ENCODE peak calls at places on chromosomes 1 and 21, in six cellular contexts. Y, S, N, O, X and Q are unnamed samples.

GRCh38 chr1:2510366-2511155 is 15.8 kb downstream of the PANK4 start:
- DNase-seq in Y (no peak), S (no peak), N (no peak), O (no peak), X (no peak), Q (no peak)

GRCh38 chr1:189977184-189977583 is 500.5 kb downstream of the BRINP3 start:
- DNase-seq in Y (no peak), S (no peak), N (no peak), O (no peak), X (no peak), Q (no peak)

GRCh38 chr1:203287109-203287893 is 18.0 kb upstream of the BTG2 start:
- DNase-seq in Y (no peak), S (peak; percentile 86), N (peak; percentile 74), O (peak; percentile 66), X (peak; percentile 72), Q (no peak)

GRCh38 chr1:27863552-27863943 is 8.8 kb upstream of the THEMIS2 start:
- DNase-seq in Y (no peak), S (no peak), N (no peak), O (no peak), X (no peak), Q (no peak)

GRCh38 chr1:166032901-166033371 is 133.9 kb downstream of the FAM78B start:
- DNase-seq in Y (no peak), S (no peak), N (peak; percentile 83), O (no peak), X (no peak), Q (no peak)

GRCh38 chr21:44773291-44773932 is 28.2 kb downstream of the UBE2G2 start:
- DNase-seq in Y (no peak), S (no peak), N (no peak), O (no peak), X (no peak), Q (peak; percentile 82)

GRCh38 chr21:46184625-46185555 is 631 bp upstream of the SPATC1L start:
- DNase-seq in Y (peak; percentile 70), S (peak; percentile 81), N (peak; percentile 86), O (peak; percentile 21), X (peak; percentile 42), Q (peak; percentile 83)

GRCh38 chr1:206442101-206442500 is 28.2 kb upstream of the IKBKE start:
- DNase-seq in Y (no peak), S (no peak), N (no peak), O (no peak), X (no peak), Q (no peak)

GRCh38 chr1:3315991-3316943 is 138.2 kb upstream of the ARHGEF16 start:
- DNase-seq in Y (no peak), S (no peak), N (no peak), O (no peak), X (peak; percentile 26), Q (no peak)

GRCh38 chr1:91712981-91713841 is 172.7 kb downstream of the TGFBR3 start:
- DNase-seq in Y (no peak), S (peak; percentile 56), N (no peak), O (no peak), X (no peak), Q (no peak)

GRCh38 chr1:103917771-103918170 is 168.1 kb downstream of the AMY1C start:
- DNase-seq in Y (no peak), S (no peak), N (no peak), O (no peak), X (no peak), Q (no peak)

GRCh38 chr1:159532922-159533321 is 2.9 kb downstream of the OR10J5 start:
- DNase-seq in Y (no peak), S (no peak), N (no peak), O (no peak), X (no peak), Q (no peak)

GRCh38 chr1:4494558-4494957 is 159.9 kb upstream of the AJAP1 start:
- DNase-seq in Y (no peak), S (no peak), N (peak; percentile 54), O (no peak), X (peak; percentile 18), Q (no peak)

GRCh38 chr1:9181176-9181906 is 52.4 kb upstream of the GPR157 start:
- DNase-seq in Y (no peak), S (peak; percentile 70), N (peak; percentile 94), O (peak; percentile 46), X (peak; percentile 59), Q (peak; percentile 75)

GRCh38 chr1:216314369-216315095 is 108.7 kb downstream of the USH2A start:
- DNase-seq in Y (no peak), S (no peak), N (no peak), O (no peak), X (no peak), Q (peak; percentile 39)

GRCh38 chr1:228415221-228415620 is 1.4 kb downstream of the TRIM17 start:
- DNase-seq in Y (no peak), S (no peak), N (no peak), O (no peak), X (no peak), Q (no peak)

GRCh38 chr1:167435484-167435883 is 82.8 kb downstream of the CD247 start:
- DNase-seq in Y (no peak), S (no peak), N (no peak), O (no peak), X (no peak), Q (no peak)

GRCh38 chr1:58581641-58582040 is 4.6 kb upstream of the TACSTD2 start:
- DNase-seq in Y (no peak), S (no peak), N (no peak), O (no peak), X (no peak), Q (no peak)

GRCh38 chr1:236142358-236143103 is at the start of gene GPR137B:
- DNase-seq in Y (peak; percentile 48), S (peak; percentile 58), N (peak; percentile 65), O (no peak), X (peak; percentile 60), Q (peak; percentile 44)

GRCh38 chr1:119007672-119008482 is 19.7 kb upstream of the TBX15 start:
- DNase-seq in Y (no peak), S (no peak), N (no peak), O (no peak), X (no peak), Q (no peak)

GRCh38 chr1:234504969-234505773 is 26.2 kb upstream of the TARBP1 start:
- DNase-seq in Y (no peak), S (no peak), N (no peak), O (no peak), X (no peak), Q (no peak)

GRCh38 chr1:232428781-232429530 is 201.0 kb downstream of the SIPA1L2 start:
- DNase-seq in Y (no peak), S (no peak), N (no peak), O (no peak), X (no peak), Q (no peak)

GRCh38 chr1:81414417-81415087 is 386.2 kb upstream of the ADGRL2 start:
- DNase-seq in Y (peak; percentile 29), S (peak; percentile 83), N (peak; percentile 81), O (no peak), X (no peak), Q (no peak)

GRCh38 chr1:115114308-115114707 is 25.0 kb upstream of the TSPAN2 start:
- DNase-seq in Y (no peak), S (no peak), N (peak; percentile 62), O (no peak), X (no peak), Q (no peak)

GRCh38 chr21:33761104-33762036 is 119.1 kb downstream of the ITSN1 start:
- DNase-seq in Y (no peak), S (peak; percentile 34), N (no peak), O (no peak), X (peak; percentile 87), Q (peak; percentile 93)

GRCh38 chr1:72649211-72649888 is 367.0 kb upstream of the NEGR1 start:
- DNase-seq in Y (no peak), S (no peak), N (no peak), O (no peak), X (no peak), Q (no peak)

GRCh38 chr1:165367375-165367993 is 11.0 kb upstream of the LMX1A start:
- DNase-seq in Y (peak; percentile 10), S (peak; percentile 81), N (peak; percentile 90), O (peak; percentile 50), X (peak; percentile 44), Q (peak; percentile 54)